ENCODE peak calls at places on chromosomes 5 and 9, in ten cellular contexts. One of them, this sample, is unnamed. For H3K36me3, the result is how much of the 10 kb centered on the place peaks cover.

GRCh38 chr5:172844577-172844838 is 10.5 kb downstream of the ERGIC1 start:
- DNase-seq in astrocyte: no peak
- DNase-seq in transverse colon: no peak
- DNase-seq in right lobe of liver: no peak
- DNase-seq in HCT116: no peak
- DNase-seq in heart right ventricle: no peak
- DNase-seq in neural progenitor cell: no peak
- DNase-seq in GM23338: no peak
- DNase-seq in heart left ventricle: no peak
- DNase-seq in NT2/D1: no peak
- DNase-seq in this sample: no peak

GRCh38 chr9:127980056-127980705 is 608 bp downstream of the EEIG1 start:
- DNase-seq in astrocyte: no peak
- DNase-seq in transverse colon: peak
- DNase-seq in right lobe of liver: peak
- DNase-seq in HCT116: no peak
- DNase-seq in heart right ventricle: peak
- DNase-seq in neural progenitor cell: peak
- DNase-seq in GM23338: peak
- DNase-seq in heart left ventricle: no peak
- DNase-seq in NT2/D1: no peak
- DNase-seq in this sample: no peak

GRCh38 chr9:34983209-34983608 is 6.3 kb upstream of the DNAJB5 start:
- DNase-seq in astrocyte: no peak
- DNase-seq in transverse colon: no peak
- DNase-seq in right lobe of liver: no peak
- DNase-seq in HCT116: no peak
- DNase-seq in heart right ventricle: no peak
- DNase-seq in neural progenitor cell: no peak
- DNase-seq in GM23338: no peak
- DNase-seq in heart left ventricle: no peak
- DNase-seq in NT2/D1: no peak
- DNase-seq in this sample: no peak

GRCh38 chr5:133201310-133201709 is 149.5 kb downstream of the HSPA4 start:
- DNase-seq in astrocyte: no peak
- DNase-seq in transverse colon: no peak
- DNase-seq in right lobe of liver: no peak
- DNase-seq in HCT116: no peak
- DNase-seq in heart right ventricle: no peak
- DNase-seq in neural progenitor cell: no peak
- DNase-seq in GM23338: no peak
- DNase-seq in heart left ventricle: no peak
- DNase-seq in NT2/D1: no peak
- DNase-seq in this sample: no peak

GRCh38 chr9:127955294-127956015 is 17.8 kb upstream of the DPM2 start:
- DNase-seq in astrocyte: peak
- DNase-seq in transverse colon: peak
- DNase-seq in right lobe of liver: peak
- DNase-seq in HCT116: peak
- DNase-seq in heart right ventricle: peak
- DNase-seq in neural progenitor cell: peak
- DNase-seq in GM23338: peak
- DNase-seq in heart left ventricle: peak
- DNase-seq in NT2/D1: no peak
- DNase-seq in this sample: peak

GRCh38 chr5:172594867-172595466 is 46.1 kb upstream of the NEURL1B start:
- DNase-seq in astrocyte: no peak
- DNase-seq in transverse colon: no peak
- DNase-seq in right lobe of liver: peak
- DNase-seq in HCT116: no peak
- DNase-seq in heart right ventricle: no peak
- DNase-seq in neural progenitor cell: no peak
- DNase-seq in GM23338: no peak
- DNase-seq in heart left ventricle: no peak
- DNase-seq in NT2/D1: no peak
- DNase-seq in this sample: peak

GRCh38 chr5:168916266-168916665 is 337.1 kb upstream of the PANK3 start:
- DNase-seq in astrocyte: no peak
- DNase-seq in transverse colon: peak
- DNase-seq in right lobe of liver: peak
- DNase-seq in HCT116: no peak
- DNase-seq in heart right ventricle: peak
- DNase-seq in neural progenitor cell: no peak
- DNase-seq in GM23338: peak
- DNase-seq in heart left ventricle: peak
- DNase-seq in NT2/D1: no peak
- DNase-seq in this sample: no peak

GRCh38 chr5:55232985-55233928 is at the start of gene CCNO:
- DNase-seq in astrocyte: peak
- DNase-seq in transverse colon: peak
- DNase-seq in right lobe of liver: peak
- DNase-seq in HCT116: peak
- DNase-seq in heart right ventricle: peak
- DNase-seq in neural progenitor cell: peak
- DNase-seq in GM23338: peak
- DNase-seq in heart left ventricle: peak
- DNase-seq in NT2/D1: no peak
- DNase-seq in this sample: peak

GRCh38 chr5:6885581-6885980 is 172.3 kb downstream of the TENT4A start:
- DNase-seq in astrocyte: no peak
- DNase-seq in transverse colon: no peak
- DNase-seq in right lobe of liver: no peak
- DNase-seq in HCT116: no peak
- DNase-seq in heart right ventricle: no peak
- DNase-seq in neural progenitor cell: no peak
- DNase-seq in GM23338: no peak
- DNase-seq in heart left ventricle: no peak
- DNase-seq in NT2/D1: no peak
- DNase-seq in this sample: no peak

GRCh38 chr5:135441256-135441915 is 5.8 kb downstream of the DCANP1 start:
- DNase-seq in astrocyte: no peak
- DNase-seq in transverse colon: no peak
- DNase-seq in right lobe of liver: peak
- DNase-seq in HCT116: no peak
- DNase-seq in heart right ventricle: no peak
- DNase-seq in neural progenitor cell: no peak
- DNase-seq in GM23338: no peak
- DNase-seq in heart left ventricle: no peak
- DNase-seq in NT2/D1: no peak
- DNase-seq in this sample: no peak

GRCh38 chr5:170554566-170555267 is 50.9 kb downstream of the KCNIP1 start:
- DNase-seq in astrocyte: peak
- DNase-seq in transverse colon: peak
- DNase-seq in right lobe of liver: no peak
- DNase-seq in HCT116: no peak
- DNase-seq in heart right ventricle: no peak
- DNase-seq in neural progenitor cell: no peak
- DNase-seq in GM23338: no peak
- DNase-seq in heart left ventricle: no peak
- DNase-seq in NT2/D1: no peak
- DNase-seq in this sample: no peak

GRCh38 chr9:126869368-126869767 is 8.9 kb downstream of the ZBTB34 start:
- DNase-seq in astrocyte: peak
- DNase-seq in transverse colon: no peak
- DNase-seq in right lobe of liver: no peak
- DNase-seq in HCT116: no peak
- DNase-seq in heart right ventricle: no peak
- DNase-seq in neural progenitor cell: no peak
- DNase-seq in GM23338: no peak
- DNase-seq in heart left ventricle: no peak
- DNase-seq in NT2/D1: no peak
- DNase-seq in this sample: peak

GRCh38 chr5:40838076-40838475 is 3.1 kb upstream of the RPL37 start:
- DNase-seq in astrocyte: no peak
- DNase-seq in transverse colon: no peak
- DNase-seq in right lobe of liver: no peak
- DNase-seq in HCT116: no peak
- DNase-seq in heart right ventricle: no peak
- DNase-seq in neural progenitor cell: no peak
- DNase-seq in GM23338: no peak
- DNase-seq in heart left ventricle: no peak
- DNase-seq in NT2/D1: no peak
- DNase-seq in this sample: no peak

GRCh38 chr5:37182667-37183066 is 66.5 kb downstream of the CPLANE1 start:
- DNase-seq in astrocyte: no peak
- DNase-seq in transverse colon: no peak
- DNase-seq in right lobe of liver: no peak
- DNase-seq in HCT116: no peak
- DNase-seq in heart right ventricle: no peak
- DNase-seq in neural progenitor cell: no peak
- DNase-seq in GM23338: no peak
- DNase-seq in heart left ventricle: no peak
- DNase-seq in NT2/D1: no peak
- DNase-seq in this sample: no peak
- H3K36me3 ChIP-seq in astrocyte: under half
- H3K36me3 ChIP-seq in transverse colon: under half
- H3K36me3 ChIP-seq in right lobe of liver: under half
- H3K36me3 ChIP-seq in HCT116: under half
- H3K36me3 ChIP-seq in heart right ventricle: half or more
- H3K36me3 ChIP-seq in neural progenitor cell: under half
- H3K36me3 ChIP-seq in GM23338: under half
- H3K36me3 ChIP-seq in heart left ventricle: under half
- H3K36me3 ChIP-seq in NT2/D1: under half
- H3K36me3 ChIP-seq in this sample: under half

DNA sequence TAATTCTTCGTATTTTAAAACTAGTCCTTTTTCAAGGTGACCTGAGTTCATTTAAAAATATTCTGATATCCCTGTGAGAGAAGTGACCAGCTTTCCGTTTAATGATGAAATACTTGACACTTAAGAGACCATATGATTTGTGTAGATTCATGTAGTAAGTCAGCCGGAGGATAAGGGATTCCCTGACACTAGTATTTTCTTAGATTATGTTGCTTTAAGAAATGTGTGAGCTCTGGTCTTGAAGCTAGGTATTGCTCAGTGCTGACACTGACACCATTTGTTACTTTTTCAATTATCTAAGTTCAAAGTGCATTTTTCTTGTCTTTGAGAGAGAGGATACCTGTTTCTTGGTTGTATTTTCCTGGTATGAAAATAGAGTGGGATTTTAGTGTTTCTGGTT is 4.2 kb downstream of the NIPBL start:
- DNase-seq in astrocyte: no peak
- DNase-seq in transverse colon: no peak
- DNase-seq in right lobe of liver: no peak
- DNase-seq in HCT116: no peak
- DNase-seq in heart right ventricle: no peak
- DNase-seq in neural progenitor cell: no peak
- DNase-seq in GM23338: no peak
- DNase-seq in heart left ventricle: no peak
- DNase-seq in NT2/D1: no peak
- DNase-seq in this sample: no peak
- H3K4me3 ChIP-seq in astrocyte: no peak
- H3K4me3 ChIP-seq in transverse colon: no peak
- H3K4me3 ChIP-seq in right lobe of liver: no peak
- H3K4me3 ChIP-seq in HCT116: no peak
- H3K4me3 ChIP-seq in heart right ventricle: no peak
- H3K4me3 ChIP-seq in neural progenitor cell: peak
- H3K4me3 ChIP-seq in GM23338: no peak
- H3K4me3 ChIP-seq in heart left ventricle: no peak
- H3K4me3 ChIP-seq in NT2/D1: no peak
- H3K4me3 ChIP-seq in this sample: no peak

GRCh38 chr9:36940881-36941280 is 93.2 kb downstream of the PAX5 start:
- DNase-seq in astrocyte: no peak
- DNase-seq in transverse colon: no peak
- DNase-seq in right lobe of liver: no peak
- DNase-seq in HCT116: no peak
- DNase-seq in heart right ventricle: no peak
- DNase-seq in neural progenitor cell: no peak
- DNase-seq in GM23338: no peak
- DNase-seq in heart left ventricle: no peak
- DNase-seq in NT2/D1: no peak
- DNase-seq in this sample: no peak

GRCh38 chr9:36941441-36941840 is 92.6 kb downstream of the PAX5 start:
- DNase-seq in astrocyte: no peak
- DNase-seq in transverse colon: no peak
- DNase-seq in right lobe of liver: no peak
- DNase-seq in HCT116: no peak
- DNase-seq in heart right ventricle: no peak
- DNase-seq in neural progenitor cell: no peak
- DNase-seq in GM23338: no peak
- DNase-seq in heart left ventricle: no peak
- DNase-seq in NT2/D1: no peak
- DNase-seq in this sample: no peak

GRCh38 chr9:36939214-36939613 is 94.9 kb downstream of the PAX5 start:
- DNase-seq in astrocyte: no peak
- DNase-seq in transverse colon: no peak
- DNase-seq in right lobe of liver: no peak
- DNase-seq in HCT116: no peak
- DNase-seq in heart right ventricle: no peak
- DNase-seq in neural progenitor cell: no peak
- DNase-seq in GM23338: no peak
- DNase-seq in heart left ventricle: no peak
- DNase-seq in NT2/D1: no peak
- DNase-seq in this sample: no peak

GRCh38 chr9:36937951-36938350 is 96.1 kb downstream of the PAX5 start:
- DNase-seq in astrocyte: no peak
- DNase-seq in transverse colon: no peak
- DNase-seq in right lobe of liver: no peak
- DNase-seq in HCT116: no peak
- DNase-seq in heart right ventricle: no peak
- DNase-seq in neural progenitor cell: no peak
- DNase-seq in GM23338: no peak
- DNase-seq in heart left ventricle: no peak
- DNase-seq in NT2/D1: no peak
- DNase-seq in this sample: no peak

GRCh38 chr9:36939655-36940578 is 94.2 kb downstream of the PAX5 start:
- DNase-seq in astrocyte: no peak
- DNase-seq in transverse colon: no peak
- DNase-seq in right lobe of liver: no peak
- DNase-seq in HCT116: no peak
- DNase-seq in heart right ventricle: no peak
- DNase-seq in neural progenitor cell: no peak
- DNase-seq in GM23338: peak
- DNase-seq in heart left ventricle: no peak
- DNase-seq in NT2/D1: no peak
- DNase-seq in this sample: no peak
- H3K36me3 ChIP-seq in astrocyte: under half
- H3K36me3 ChIP-seq in transverse colon: under half
- H3K36me3 ChIP-seq in right lobe of liver: under half
- H3K36me3 ChIP-seq in HCT116: under half
- H3K36me3 ChIP-seq in heart right ventricle: under half
- H3K36me3 ChIP-seq in neural progenitor cell: under half
- H3K36me3 ChIP-seq in GM23338: under half
- H3K36me3 ChIP-seq in heart left ventricle: under half
- H3K36me3 ChIP-seq in NT2/D1: under half
- H3K36me3 ChIP-seq in this sample: under half

DNA sequence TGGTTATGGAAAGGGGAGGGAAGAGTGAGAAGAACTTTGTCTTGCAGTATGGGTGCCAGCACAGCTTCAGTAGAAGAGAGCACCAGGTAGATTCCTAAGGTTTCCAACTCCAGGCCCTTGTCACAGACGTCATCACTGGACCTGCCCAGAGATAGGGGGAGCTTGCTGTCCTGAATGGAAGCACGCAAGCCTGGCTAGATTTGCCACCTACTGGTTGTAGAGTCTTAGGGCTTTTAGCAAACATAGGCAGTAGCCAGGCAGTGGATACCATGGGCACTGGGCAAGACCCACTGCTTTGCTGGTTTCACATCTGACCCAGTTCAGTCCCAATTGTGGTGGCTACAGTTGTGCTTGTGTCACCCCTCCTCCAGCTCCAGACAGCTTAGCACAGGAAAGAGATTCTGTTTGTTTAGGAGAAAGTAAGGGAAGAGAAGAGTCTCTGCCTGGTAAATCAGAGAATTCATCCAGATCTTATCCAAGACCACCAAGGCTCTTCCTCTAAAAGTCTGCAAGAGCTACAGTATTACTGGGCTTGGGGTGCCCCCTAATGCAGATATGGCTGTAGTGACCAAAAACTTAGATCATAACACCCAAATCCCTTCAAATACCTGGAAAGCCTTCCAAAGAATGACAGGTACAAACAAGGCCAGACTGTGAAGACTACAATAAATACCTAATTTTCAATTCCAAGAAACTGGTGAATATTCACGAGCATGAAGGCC is 158.9 kb downstream of the HINT1 start:
- DNase-seq in astrocyte: no peak
- DNase-seq in transverse colon: no peak
- DNase-seq in right lobe of liver: no peak
- DNase-seq in HCT116: peak
- DNase-seq in heart right ventricle: no peak
- DNase-seq in neural progenitor cell: peak
- DNase-seq in GM23338: peak
- DNase-seq in heart left ventricle: no peak
- DNase-seq in NT2/D1: no peak
- DNase-seq in this sample: peak
- H3K4me3 ChIP-seq in astrocyte: no peak
- H3K4me3 ChIP-seq in transverse colon: no peak
- H3K4me3 ChIP-seq in right lobe of liver: no peak
- H3K4me3 ChIP-seq in HCT116: no peak
- H3K4me3 ChIP-seq in heart right ventricle: no peak
- H3K4me3 ChIP-seq in neural progenitor cell: no peak
- H3K4me3 ChIP-seq in GM23338: no peak
- H3K4me3 ChIP-seq in heart left ventricle: no peak
- H3K4me3 ChIP-seq in NT2/D1: no peak
- H3K4me3 ChIP-seq in this sample: no peak

This sample was measured in bronchial epithelial cell.